ENCODE peak calls at places on chromosomes 5 and 9, in four cellular contexts. C is kidney glomerular epithelial cell, K is LoVo, O is cortex of kidney. P is an unnamed sample.

GRCh38 chr9:113701741-113702422 is 174.2 kb upstream of the ZNF618 start:
- DNase-seq in C (no peak), K (no peak), O (no peak), P (no peak)

GRCh38 chr9:126838895-126839294 is 21.5 kb upstream of the ZBTB34 start:
- DNase-seq in C (no peak), K (no peak), O (no peak), P (no peak)

GRCh38 chr5:172347653-172348052 is 64.1 kb upstream of the UBTD2 start:
- DNase-seq in C (no peak), K (no peak), O (no peak), P (no peak)

GRCh38 chr9:113635586-113635985 is 172.1 kb downstream of the RGS3 start:
- DNase-seq in C (no peak), K (no peak), O (no peak), P (peak; percentile 25)

GRCh38 chr5:95760291-95761191 is 29.4 kb downstream of the RHOBTB3 start:
- DNase-seq in C (peak; percentile 96), K (peak; percentile 47), O (no peak), P (no peak)

GRCh38 chr5:34626751-34627150 is 29.4 kb upstream of the RAI14 start:
- DNase-seq in C (no peak), K (no peak), O (no peak), P (no peak)

GRCh38 chr5:72160959-72161358 is 53.7 kb downstream of the MAP1B start:
- DNase-seq in C (no peak), K (no peak), O (no peak), P (no peak)

GRCh38 chr9:36937951-36938350 is 96.1 kb downstream of the PAX5 start:
- DNase-seq in C (no peak), K (no peak), O (no peak), P (no peak)

GRCh38 chr5:115396698-115397097 is 100.2 kb upstream of the CCDC112 start:
- DNase-seq in C (peak; percentile 9), K (no peak), O (no peak), P (no peak)

GRCh38 chr9:95137587-95138145 is 179.8 kb downstream of the FANCC start:
- DNase-seq in C (no peak), K (no peak), O (no peak), P (no peak)

GRCh38 chr9:4382722-4383317 is 83.0 kb upstream of the GLIS3 start:
- DNase-seq in C (peak; percentile 27), K (peak; percentile 44), O (no peak), P (no peak)

GRCh38 chr5:91074615-91075014 is 308.5 kb downstream of the ARRDC3 start:
- DNase-seq in C (peak; percentile 97), K (no peak), O (no peak), P (no peak)

GRCh38 chr5:453725-454481 is 10.9 kb downstream of the EXOC3 start:
- DNase-seq in C (no peak), K (no peak), O (no peak), P (peak; percentile 21)

GRCh38 chr9:70490478-70490877 is 76.0 kb upstream of the KLF9 start:
- DNase-seq in C (no peak), K (no peak), O (no peak), P (no peak)

GRCh38 chr9:71830131-71830530 is 61.8 kb upstream of the CEMIP2 start:
- DNase-seq in C (no peak), K (no peak), O (no peak), P (no peak)

GRCh38 chr5:127586371-127586770 is 62.5 kb upstream of the CTXN3 start:
- DNase-seq in C (peak; percentile 86), K (no peak), O (no peak), P (no peak)

GRCh38 chr5:143952809-143953208 is 140.8 kb downstream of the HMHB1 start:
- DNase-seq in C (no peak), K (no peak), O (no peak), P (no peak)

GRCh38 chr5:50733737-50734136 is 67.3 kb downstream of the PARP8 start:
- DNase-seq in C (no peak), K (no peak), O (no peak), P (no peak)

GRCh38 chr5:128498844-128499455 is 39.1 kb downstream of the FBN2 start:
- DNase-seq in C (peak; percentile 24), K (peak; percentile 52), O (no peak), P (no peak)

GRCh38 chr9:682633-683508 is 158.6 kb upstream of the DMRT1 start:
- DNase-seq in C (no peak), K (peak; percentile 14), O (no peak), P (no peak)

GRCh38 chr5:178108966-178109365 is 4.4 kb upstream of the N4BP3 start:
- DNase-seq in C (no peak), K (no peak), O (no peak), P (no peak)

GRCh38 chr5:124746916-124747769 is 704 bp upstream of the ZNF608 start:
- DNase-seq in C (peak; percentile 88), K (peak; percentile 79), O (no peak), P (no peak)

GRCh38 chr9:18208166-18209059 is 265.5 kb upstream of the ADAMTSL1 start:
- DNase-seq in C (peak; percentile 25), K (peak; percentile 20), O (no peak), P (no peak)

GRCh38 chr5:173629628-173630027 is 13.2 kb upstream of the BOD1 start:
- DNase-seq in C (no peak), K (no peak), O (no peak), P (no peak)

GRCh38 chr9:13213337-13213736 is 66.2 kb downstream of the MPDZ start:
- DNase-seq in C (no peak), K (no peak), O (no peak), P (no peak)

GRCh38 chr9:114849450-114849849 is 43.6 kb upstream of the TNFSF15 start:
- DNase-seq in C (no peak), K (no peak), O (no peak), P (no peak)

GRCh38 chr5:44807269-44807668 is 1.5 kb upstream of the MRPS30 start:
- DNase-seq in C (peak; percentile 5), K (no peak), O (no peak), P (no peak)

GRCh38 chr5:82793808-82794419 is 283.3 kb downstream of the TMEM167A start:
- DNase-seq in C (peak; percentile 5), K (peak; percentile 32), O (no peak), P (peak; percentile 33)

GRCh38 chr5:137462816-137463520 is 36.2 kb downstream of the SPOCK1 start:
- DNase-seq in C (no peak), K (no peak), O (no peak), P (no peak)

GRCh38 chr5:176887252-176887849 is 11.8 kb downstream of the HK3 start:
- DNase-seq in C (no peak), K (no peak), O (no peak), P (no peak)

GRCh38 chr9:130846487-130847305 is 11.6 kb downstream of the ABL1 start:
- DNase-seq in C (peak; percentile 90), K (no peak), O (no peak), P (no peak)

GRCh38 chr5:143600396-143601075 is 197.1 kb upstream of the NR3C1 start:
- DNase-seq in C (no peak), K (no peak), O (no peak), P (no peak)

GRCh38 chr9:36091028-36091953 is 45.2 kb upstream of the GLIPR2 start:
- DNase-seq in C (peak; percentile 98), K (no peak), O (no peak), P (no peak)

GRCh38 chr9:130689937-130690700 is 3.5 kb upstream of the EXOSC2 start:
- DNase-seq in C (peak; percentile 83), K (peak; percentile 95), O (no peak), P (no peak)

GRCh38 chr9:125126019-125126746 is 17.1 kb downstream of the SCAI start:
- DNase-seq in C (peak; percentile 72), K (peak; percentile 44), O (no peak), P (peak; percentile 54)

GRCh38 chr9:5336683-5337082 is 3.0 kb downstream of the RLN1 start:
- DNase-seq in C (no peak), K (no peak), O (no peak), P (no peak)

GRCh38 chr5:55821731-55822512 is 29.2 kb upstream of the IL31RA start:
- DNase-seq in C (no peak), K (no peak), O (no peak), P (no peak)

GRCh38 chr5:67395790-67396418 is 199.3 kb upstream of the CD180 start:
- DNase-seq in C (no peak), K (no peak), O (no peak), P (no peak)

GRCh38 chr5:109844148-109844547 is 154.4 kb downstream of the MAN2A1 start:
- DNase-seq in C (peak; percentile 14), K (no peak), O (no peak), P (no peak)